ENCODE peak calls at places on chromosome 22, in six cellular contexts. One of them, this sample, is unnamed.
A peak's percentile ranks its signal among the peaks of the same experiment; 100 is the strongest.

GRCh38 chr22:30324008-30324730 is 2.6 kb downstream of the TBC1D10A start:
- DNase-seq in IMR-90: peak; percentile 47
- DNase-seq in hypothalamus: no peak
- DNase-seq in astrocyte: peak; percentile 70
- DNase-seq in lower lobe of right lung: no peak
- DNase-seq in spleen: no peak
- DNase-seq in this sample: no peak

GRCh38 chr22:22424210-22424800 is 84.2 kb downstream of the ZNF280B start:
- DNase-seq in IMR-90: no peak
- DNase-seq in hypothalamus: no peak
- DNase-seq in astrocyte: no peak
- DNase-seq in lower lobe of right lung: no peak
- DNase-seq in spleen: no peak
- DNase-seq in this sample: no peak

GRCh38 chr22:17087176-17088131 is 2.7 kb downstream of the IL17RA start:
- DNase-seq in IMR-90: peak; percentile 91
- DNase-seq in hypothalamus: no peak
- DNase-seq in astrocyte: peak; percentile 74
- DNase-seq in lower lobe of right lung: no peak
- DNase-seq in spleen: no peak
- DNase-seq in this sample: no peak

GRCh38 chr22:24496234-24496633 is 1.1 kb downstream of the UPB1 start:
- DNase-seq in IMR-90: no peak
- DNase-seq in hypothalamus: no peak
- DNase-seq in astrocyte: no peak
- DNase-seq in lower lobe of right lung: no peak
- DNase-seq in spleen: no peak
- DNase-seq in this sample: no peak

GRCh38 chr22:43859176-43859575 is 3.1 kb downstream of the SULT4A1 start:
- DNase-seq in IMR-90: no peak
- DNase-seq in hypothalamus: no peak
- DNase-seq in astrocyte: no peak
- DNase-seq in lower lobe of right lung: no peak
- DNase-seq in spleen: peak; percentile 32
- DNase-seq in this sample: no peak

GRCh38 chr22:38034278-38034882 is 22.8 kb upstream of the PICK1 start:
- DNase-seq in IMR-90: peak; percentile 91
- DNase-seq in hypothalamus: peak; percentile 62
- DNase-seq in astrocyte: peak; percentile 86
- DNase-seq in lower lobe of right lung: peak; percentile 76
- DNase-seq in spleen: peak; percentile 81
- DNase-seq in this sample: peak; percentile 81

GRCh38 chr22:42856179-42856864 is 751 bp downstream of the ARFGAP3 start:
- DNase-seq in IMR-90: peak; percentile 22
- DNase-seq in hypothalamus: no peak
- DNase-seq in astrocyte: no peak
- DNase-seq in lower lobe of right lung: peak; percentile 83
- DNase-seq in spleen: peak; percentile 88
- DNase-seq in this sample: peak; percentile 77

GRCh38 chr22:47788461-47788860 is 1026.0 kb downstream of the TBC1D22A start:
- DNase-seq in IMR-90: no peak
- DNase-seq in hypothalamus: no peak
- DNase-seq in astrocyte: no peak
- DNase-seq in lower lobe of right lung: no peak
- DNase-seq in spleen: peak; percentile 47
- DNase-seq in this sample: no peak

GRCh38 chr22:20646377-20646776 is 127.5 kb upstream of the SERPIND1 start:
- DNase-seq in IMR-90: no peak
- DNase-seq in hypothalamus: no peak
- DNase-seq in astrocyte: no peak
- DNase-seq in lower lobe of right lung: no peak
- DNase-seq in spleen: no peak
- DNase-seq in this sample: no peak

GRCh38 chr22:19788661-19789225 is 28.2 kb downstream of the TBX1 start:
- DNase-seq in IMR-90: no peak
- DNase-seq in hypothalamus: no peak
- DNase-seq in astrocyte: no peak
- DNase-seq in lower lobe of right lung: peak; percentile 43
- DNase-seq in spleen: peak; percentile 63
- DNase-seq in this sample: peak; percentile 12

GRCh38 chr22:47408409-47408808 is 646.0 kb downstream of the TBC1D22A start:
- DNase-seq in IMR-90: no peak
- DNase-seq in hypothalamus: no peak
- DNase-seq in astrocyte: no peak
- DNase-seq in lower lobe of right lung: no peak
- DNase-seq in spleen: no peak
- DNase-seq in this sample: no peak

GRCh38 chr22:35601013-35601580 is 16.0 kb downstream of the MB start:
- DNase-seq in IMR-90: no peak
- DNase-seq in hypothalamus: no peak
- DNase-seq in astrocyte: no peak
- DNase-seq in lower lobe of right lung: no peak
- DNase-seq in spleen: no peak
- DNase-seq in this sample: no peak

This sample was measured in left ventricle myocardium superior.